ENCODE peak calls at places on chromosomes 5 and 9, in five cellular contexts. P is KBM-7; U is endodermal cell; J is hepatic stellate cell; Q is activated T-helper 1 cell treated with anti-CD3 and anti-CD28 coated beads, Interleukin-2, amount 50 U/mL, for 16 hours. K is an unnamed sample.

GRCh38 chr9:114269023-114269422 is 53.9 kb upstream of the ORM1 start:
- DNase-seq in P (no peak), U (no peak), J (no peak), Q (no peak), K (no peak)

GRCh38 chr9:2018162-2018643 is 3.1 kb downstream of the SMARCA2 start:
- DNase-seq in P (no peak), U (no peak), J (no peak), Q (no peak), K (no peak)

GRCh38 chr9:92738661-92739081 is 26.0 kb downstream of the BICD2 start:
- DNase-seq in P (no peak), U (peak), J (no peak), Q (no peak), K (no peak)

GRCh38 chr9:110615526-110615925 is 36.0 kb upstream of the SVEP1 start:
- DNase-seq in P (no peak), U (no peak), J (no peak), Q (no peak), K (no peak)

GRCh38 chr5:149063017-149063687 is at the start of gene SH3TC2:
- DNase-seq in P (no peak), U (peak), J (peak), Q (no peak), K (no peak)

GRCh38 chr5:2113348-2114131 is 230.8 kb upstream of the IRX4 start:
- DNase-seq in P (no peak), U (no peak), J (no peak), Q (no peak), K (no peak)

GRCh38 chr5:116724971-116725370 is 150.3 kb upstream of the SEMA6A start:
- DNase-seq in P (no peak), U (no peak), J (no peak), Q (no peak), K (no peak)

GRCh38 chr5:159890141-159890540 is 26.1 kb upstream of the ADRA1B start:
- DNase-seq in P (no peak), U (no peak), J (no peak), Q (no peak), K (no peak)

GRCh38 chr5:87845734-87846133 is 422.9 kb downstream of the TMEM161B start:
- DNase-seq in P (no peak), U (no peak), J (no peak), Q (no peak), K (no peak)

GRCh38 chr9:119968837-119969707 is 599.8 kb upstream of the BRINP1 start:
- DNase-seq in P (peak), U (peak), J (peak), Q (no peak), K (peak)